ENCODE peak calls at places on chromosomes 7 and 10, in seven cellular contexts. One of them, this sample, is unnamed.

GRCh38 chr7:36279251-36279925 is 110.3 kb upstream of the ANLN start:
- DNase-seq in ELR: no peak
- DNase-seq in right cardiac atrium: no peak
- DNase-seq in HCT116: no peak
- DNase-seq in RCC 7860: no peak
- DNase-seq in neural crest cell: no peak
- DNase-seq in SK-N-SH: no peak
- DNase-seq in this sample: no peak

GRCh38 chr10:102643346-102644065 is 773 bp upstream of the TRIM8 start:
- DNase-seq in SK-N-SH: peak; percentile 76
- DNase-seq in neural crest cell: peak; percentile 46
- DNase-seq in RCC 7860: peak; percentile 70
- DNase-seq in HCT116: peak; percentile 38
- DNase-seq in right cardiac atrium: peak; percentile 74
- DNase-seq in ELR: peak; percentile 81
- DNase-seq in this sample: peak; percentile 77

GRCh38 chr7:25854608-25855497 is 297.1 kb upstream of the NFE2L3 start:
- DNase-seq in HCT116: peak; percentile 99
- DNase-seq in right cardiac atrium: no peak
- DNase-seq in neural crest cell: peak; percentile 63
- DNase-seq in RCC 7860: peak; percentile 100
- DNase-seq in SK-N-SH: peak; percentile 94
- DNase-seq in ELR: peak; percentile 82
- DNase-seq in this sample: peak; percentile 79

GRCh38 chr7:13920053-13920697 is 69.3 kb downstream of the ETV1 start:
- DNase-seq in RCC 7860: peak; percentile 79
- DNase-seq in ELR: peak; percentile 100
- DNase-seq in HCT116: peak; percentile 96
- DNase-seq in SK-N-SH: peak; percentile 57
- DNase-seq in right cardiac atrium: no peak
- DNase-seq in neural crest cell: peak; percentile 65
- DNase-seq in this sample: peak; percentile 98

GRCh38 chr7:129434172-129434845 is at the start of gene STRIP2:
- DNase-seq in HCT116: peak; percentile 50
- DNase-seq in ELR: peak; percentile 90
- DNase-seq in SK-N-SH: peak; percentile 97
- DNase-seq in RCC 7860: peak; percentile 82
- DNase-seq in right cardiac atrium: peak; percentile 95
- DNase-seq in neural crest cell: peak; percentile 94
- DNase-seq in this sample: peak; percentile 88

GRCh38 chr7:595621-596010 is 76.0 kb upstream of the PDGFA start:
- DNase-seq in right cardiac atrium: no peak
- DNase-seq in HCT116: no peak
- DNase-seq in RCC 7860: no peak
- DNase-seq in ELR: no peak
- DNase-seq in neural crest cell: no peak
- DNase-seq in SK-N-SH: no peak
- DNase-seq in this sample: no peak

GRCh38 chr10:58266826-58267712 is 625 bp downstream of the IPMK start:
- DNase-seq in right cardiac atrium: peak; percentile 62
- DNase-seq in RCC 7860: peak; percentile 32
- DNase-seq in SK-N-SH: peak; percentile 51
- DNase-seq in ELR: peak; percentile 50
- DNase-seq in HCT116: no peak
- DNase-seq in neural crest cell: peak; percentile 25
- DNase-seq in this sample: peak; percentile 53

GRCh38 chr10:45468110-45468509 is 94.1 kb downstream of the ALOX5 start:
- DNase-seq in neural crest cell: no peak
- DNase-seq in SK-N-SH: no peak
- DNase-seq in RCC 7860: no peak
- DNase-seq in ELR: no peak
- DNase-seq in HCT116: no peak
- DNase-seq in right cardiac atrium: no peak
- DNase-seq in this sample: no peak

GRCh38 chr7:121530251-121531174 is 134.4 kb upstream of the FAM3C start:
- DNase-seq in SK-N-SH: no peak
- DNase-seq in HCT116: peak; percentile 100
- DNase-seq in neural crest cell: no peak
- DNase-seq in right cardiac atrium: peak; percentile 36
- DNase-seq in ELR: peak; percentile 96
- DNase-seq in RCC 7860: peak; percentile 100
- DNase-seq in this sample: peak; percentile 96

GRCh38 chr7:39304178-39304577 is 262.0 kb upstream of the YAE1 start:
- DNase-seq in neural crest cell: no peak
- DNase-seq in HCT116: no peak
- DNase-seq in right cardiac atrium: no peak
- DNase-seq in RCC 7860: no peak
- DNase-seq in SK-N-SH: no peak
- DNase-seq in ELR: no peak
- DNase-seq in this sample: no peak

GRCh38 chr7:7416031-7416968 is 119.4 kb downstream of the COL28A1 start:
- DNase-seq in ELR: no peak
- DNase-seq in neural crest cell: no peak
- DNase-seq in right cardiac atrium: no peak
- DNase-seq in SK-N-SH: no peak
- DNase-seq in HCT116: no peak
- DNase-seq in RCC 7860: no peak
- DNase-seq in this sample: no peak

GRCh38 chr10:103759100-103759781 is 96.1 kb downstream of the SH3PXD2A start:
- DNase-seq in right cardiac atrium: no peak
- DNase-seq in neural crest cell: no peak
- DNase-seq in SK-N-SH: peak; percentile 42
- DNase-seq in HCT116: no peak
- DNase-seq in ELR: peak; percentile 83
- DNase-seq in RCC 7860: peak; percentile 62
- DNase-seq in this sample: peak; percentile 71

GRCh38 chr7:116395125-116395791 is 104.3 kb upstream of the CAV2 start:
- DNase-seq in HCT116: peak; percentile 69
- DNase-seq in right cardiac atrium: no peak
- DNase-seq in SK-N-SH: no peak
- DNase-seq in neural crest cell: no peak
- DNase-seq in ELR: peak; percentile 92
- DNase-seq in RCC 7860: peak; percentile 93
- DNase-seq in this sample: peak; percentile 88

GRCh38 chr7:96968981-96969380 is 36.4 kb upstream of the DLX6 start:
- DNase-seq in neural crest cell: no peak
- DNase-seq in right cardiac atrium: no peak
- DNase-seq in ELR: no peak
- DNase-seq in RCC 7860: no peak
- DNase-seq in SK-N-SH: no peak
- DNase-seq in HCT116: no peak
- DNase-seq in this sample: no peak

GRCh38 chr7:107946451-107946850 is 55.5 kb downstream of the DLD start:
- DNase-seq in neural crest cell: no peak
- DNase-seq in SK-N-SH: no peak
- DNase-seq in right cardiac atrium: no peak
- DNase-seq in RCC 7860: no peak
- DNase-seq in HCT116: no peak
- DNase-seq in ELR: no peak
- DNase-seq in this sample: peak; percentile 46

GRCh38 chr10:113216068-113216467 is 266.0 kb downstream of the TCF7L2 start:
- DNase-seq in RCC 7860: no peak
- DNase-seq in right cardiac atrium: no peak
- DNase-seq in SK-N-SH: no peak
- DNase-seq in ELR: no peak
- DNase-seq in neural crest cell: no peak
- DNase-seq in HCT116: peak; percentile 12
- DNase-seq in this sample: no peak

GRCh38 chr10:72367301-72367970 is 12.7 kb upstream of the DNAJB12 start:
- DNase-seq in neural crest cell: no peak
- DNase-seq in SK-N-SH: no peak
- DNase-seq in RCC 7860: no peak
- DNase-seq in ELR: no peak
- DNase-seq in right cardiac atrium: no peak
- DNase-seq in HCT116: no peak
- DNase-seq in this sample: no peak

GRCh38 chr7:1814089-1814811 is 144.2 kb downstream of the ELFN1 start:
- DNase-seq in ELR: no peak
- DNase-seq in neural crest cell: no peak
- DNase-seq in SK-N-SH: no peak
- DNase-seq in RCC 7860: no peak
- DNase-seq in right cardiac atrium: no peak
- DNase-seq in HCT116: no peak
- DNase-seq in this sample: no peak

GRCh38 chr7:148135106-148135505 is 455.5 kb upstream of the C7orf33 start:
- DNase-seq in right cardiac atrium: no peak
- DNase-seq in RCC 7860: no peak
- DNase-seq in neural crest cell: no peak
- DNase-seq in HCT116: no peak
- DNase-seq in SK-N-SH: peak; percentile 23
- DNase-seq in ELR: no peak
- DNase-seq in this sample: peak; percentile 14